ENCODE peak calls at places on chromosomes 1 and 21, in five cellular contexts. One of them, this sample, is unnamed.
A peak's percentile ranks its signal among the peaks of the same experiment; 100 is the strongest.

GRCh38 chr1:10033359-10033845 is 644 bp downstream of the UBE4B start:
- DNase-seq in astrocyte of the spinal cord: peak; percentile 38
- DNase-seq in CD4-positive, alpha-beta T cell: no peak
- DNase-seq in PC-9: peak; percentile 30
- DNase-seq in AG09309: no peak
- DNase-seq in this sample: no peak

GRCh38 chr1:45796946-45797345 is 6.5 kb upstream of the MAST2 start:
- DNase-seq in astrocyte of the spinal cord: no peak
- DNase-seq in CD4-positive, alpha-beta T cell: no peak
- DNase-seq in PC-9: no peak
- DNase-seq in AG09309: no peak
- DNase-seq in this sample: no peak

GRCh38 chr1:247419326-247419725 is 3.4 kb downstream of the NLRP3 start:
- DNase-seq in astrocyte of the spinal cord: no peak
- DNase-seq in CD4-positive, alpha-beta T cell: no peak
- DNase-seq in PC-9: no peak
- DNase-seq in AG09309: no peak
- DNase-seq in this sample: no peak

GRCh38 chr1:115373305-115373704 is 35.3 kb upstream of the NGF start:
- DNase-seq in astrocyte of the spinal cord: peak; percentile 60
- DNase-seq in CD4-positive, alpha-beta T cell: no peak
- DNase-seq in PC-9: peak; percentile 10
- DNase-seq in AG09309: peak; percentile 61
- DNase-seq in this sample: peak; percentile 35

GRCh38 chr1:56434025-56434424 is 145.3 kb downstream of the PLPP3 start:
- DNase-seq in astrocyte of the spinal cord: no peak
- DNase-seq in CD4-positive, alpha-beta T cell: no peak
- DNase-seq in PC-9: no peak
- DNase-seq in AG09309: no peak
- DNase-seq in this sample: no peak

GRCh38 chr1:54500030-54500389 is 48.0 kb upstream of the ACOT11 start:
- DNase-seq in astrocyte of the spinal cord: no peak
- DNase-seq in CD4-positive, alpha-beta T cell: no peak
- DNase-seq in PC-9: no peak
- DNase-seq in AG09309: no peak
- DNase-seq in this sample: no peak

GRCh38 chr1:66705100-66705499 is 47.2 kb upstream of the DYNLT5 start:
- DNase-seq in astrocyte of the spinal cord: peak; percentile 88
- DNase-seq in CD4-positive, alpha-beta T cell: no peak
- DNase-seq in PC-9: no peak
- DNase-seq in AG09309: peak; percentile 50
- DNase-seq in this sample: peak; percentile 25

GRCh38 chr1:7885513-7886298 is 32.8 kb upstream of the UTS2 start:
- DNase-seq in astrocyte of the spinal cord: no peak
- DNase-seq in CD4-positive, alpha-beta T cell: no peak
- DNase-seq in PC-9: peak; percentile 98
- DNase-seq in AG09309: no peak
- DNase-seq in this sample: no peak

GRCh38 chr1:44035726-44036408 is 4.6 kb upstream of the SLC6A9 start:
- DNase-seq in astrocyte of the spinal cord: no peak
- DNase-seq in CD4-positive, alpha-beta T cell: no peak
- DNase-seq in PC-9: no peak
- DNase-seq in AG09309: no peak
- DNase-seq in this sample: no peak

GRCh38 chr1:50705699-50706098 is 254.4 kb downstream of the FAF1 start:
- DNase-seq in astrocyte of the spinal cord: no peak
- DNase-seq in CD4-positive, alpha-beta T cell: no peak
- DNase-seq in PC-9: no peak
- DNase-seq in AG09309: no peak
- DNase-seq in this sample: no peak

GRCh38 chr1:32406629-32407111 is 12.4 kb upstream of the BSDC1 start:
- DNase-seq in astrocyte of the spinal cord: no peak
- DNase-seq in CD4-positive, alpha-beta T cell: no peak
- DNase-seq in PC-9: peak; percentile 40
- DNase-seq in AG09309: no peak
- DNase-seq in this sample: no peak

GRCh38 chr1:8889925-8890785 is 11.7 kb upstream of the ENO1 start:
- DNase-seq in astrocyte of the spinal cord: peak; percentile 89
- DNase-seq in CD4-positive, alpha-beta T cell: no peak
- DNase-seq in PC-9: peak; percentile 73
- DNase-seq in AG09309: peak; percentile 78
- DNase-seq in this sample: peak; percentile 70

GRCh38 chr1:208731976-208732821 is 488.0 kb upstream of the PLXNA2 start:
- DNase-seq in astrocyte of the spinal cord: no peak
- DNase-seq in CD4-positive, alpha-beta T cell: no peak
- DNase-seq in PC-9: no peak
- DNase-seq in AG09309: no peak
- DNase-seq in this sample: no peak

GRCh38 chr1:22318279-22318983 is 133.2 kb upstream of the ZBTB40 start:
- DNase-seq in astrocyte of the spinal cord: no peak
- DNase-seq in CD4-positive, alpha-beta T cell: no peak
- DNase-seq in PC-9: no peak
- DNase-seq in AG09309: no peak
- DNase-seq in this sample: no peak

GRCh38 chr1:51170342-51170741 is 65.7 kb upstream of the RNF11 start:
- DNase-seq in astrocyte of the spinal cord: no peak
- DNase-seq in CD4-positive, alpha-beta T cell: no peak
- DNase-seq in PC-9: no peak
- DNase-seq in AG09309: no peak
- DNase-seq in this sample: no peak

DNA sequence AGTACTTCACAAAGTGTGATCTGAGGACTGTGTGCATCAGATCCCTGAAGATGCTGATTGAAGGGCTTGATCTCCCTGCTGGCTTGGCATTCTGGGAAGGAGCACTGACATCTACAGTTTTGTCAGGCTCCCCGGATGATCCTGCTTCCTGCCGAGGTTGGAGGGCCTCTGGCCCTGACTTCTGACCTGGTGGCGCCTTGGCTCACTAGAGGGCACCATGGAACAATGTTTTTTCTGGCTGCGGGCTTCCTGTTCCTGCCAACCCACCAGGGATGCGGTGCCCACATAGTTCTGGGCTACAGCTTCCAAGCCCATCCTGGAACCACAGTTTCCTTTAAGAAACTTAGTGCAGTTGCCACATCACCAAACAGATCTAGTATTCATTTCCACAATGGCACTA is 38.8 kb upstream of the RASAL2 start:
- DNase-seq in astrocyte of the spinal cord: no peak
- DNase-seq in CD4-positive, alpha-beta T cell: no peak
- DNase-seq in PC-9: peak; percentile 59
- DNase-seq in AG09309: no peak
- DNase-seq in this sample: no peak
- TF ChIP-seq CTCF in astrocyte of the spinal cord: peak; percentile 12
- TF ChIP-seq CTCF in CD4-positive, alpha-beta T cell: no peak
- TF ChIP-seq CTCF in PC-9: no peak
- TF ChIP-seq CTCF in AG09309: peak; percentile 27
- TF ChIP-seq CTCF in this sample: peak; percentile 23

GRCh38 chr1:215987092-215987855 is 420.2 kb downstream of the KCTD3 start:
- DNase-seq in astrocyte of the spinal cord: no peak
- DNase-seq in CD4-positive, alpha-beta T cell: no peak
- DNase-seq in PC-9: no peak
- DNase-seq in AG09309: no peak
- DNase-seq in this sample: no peak

GRCh38 chr1:215992620-215993019 is 425.5 kb downstream of the KCTD3 start:
- DNase-seq in astrocyte of the spinal cord: peak; percentile 39
- DNase-seq in CD4-positive, alpha-beta T cell: no peak
- DNase-seq in PC-9: no peak
- DNase-seq in AG09309: no peak
- DNase-seq in this sample: no peak
- TF ChIP-seq CTCF in astrocyte of the spinal cord: peak; percentile 45
- TF ChIP-seq CTCF in CD4-positive, alpha-beta T cell: no peak
- TF ChIP-seq CTCF in PC-9: peak; percentile 45
- TF ChIP-seq CTCF in AG09309: no peak
- TF ChIP-seq CTCF in this sample: peak; percentile 50

GRCh38 chr21:16069713-16070112 is 339.9 kb downstream of the USP25 start:
- DNase-seq in astrocyte of the spinal cord: no peak
- DNase-seq in CD4-positive, alpha-beta T cell: no peak
- DNase-seq in PC-9: no peak
- DNase-seq in AG09309: no peak
- DNase-seq in this sample: no peak

GRCh38 chr21:16071761-16072160 is 342.0 kb downstream of the USP25 start:
- DNase-seq in astrocyte of the spinal cord: no peak
- DNase-seq in CD4-positive, alpha-beta T cell: no peak
- DNase-seq in PC-9: no peak
- DNase-seq in AG09309: no peak
- DNase-seq in this sample: no peak

GRCh38 chr21:16071082-16071481 is 341.3 kb downstream of the USP25 start:
- DNase-seq in astrocyte of the spinal cord: peak; percentile 64
- DNase-seq in CD4-positive, alpha-beta T cell: no peak
- DNase-seq in PC-9: no peak
- DNase-seq in AG09309: no peak
- DNase-seq in this sample: no peak

GRCh38 chr21:16072176-16072575 is 342.4 kb downstream of the USP25 start:
- DNase-seq in astrocyte of the spinal cord: no peak
- DNase-seq in CD4-positive, alpha-beta T cell: no peak
- DNase-seq in PC-9: no peak
- DNase-seq in AG09309: no peak
- DNase-seq in this sample: no peak

GRCh38 chr21:16070207-16070651 is 340.4 kb downstream of the USP25 start:
- DNase-seq in astrocyte of the spinal cord: peak; percentile 28
- DNase-seq in CD4-positive, alpha-beta T cell: no peak
- DNase-seq in PC-9: no peak
- DNase-seq in AG09309: no peak
- DNase-seq in this sample: no peak
- TF ChIP-seq CTCF in astrocyte of the spinal cord: peak; percentile 19
- TF ChIP-seq CTCF in CD4-positive, alpha-beta T cell: no peak
- TF ChIP-seq CTCF in PC-9: no peak
- TF ChIP-seq CTCF in AG09309: peak; percentile 44
- TF ChIP-seq CTCF in this sample: peak; percentile 31

GRCh38 chr1:182054698-182055326 is 6.7 kb downstream of the ZNF648 start:
- DNase-seq in astrocyte of the spinal cord: peak; percentile 26
- DNase-seq in CD4-positive, alpha-beta T cell: peak; percentile 55
- DNase-seq in PC-9: no peak
- DNase-seq in AG09309: no peak
- DNase-seq in this sample: no peak
- TF ChIP-seq CTCF in astrocyte of the spinal cord: peak; percentile 45
- TF ChIP-seq CTCF in CD4-positive, alpha-beta T cell: peak; percentile 73
- TF ChIP-seq CTCF in PC-9: peak; percentile 65
- TF ChIP-seq CTCF in AG09309: peak; percentile 46
- TF ChIP-seq CTCF in this sample: peak; percentile 48

GRCh38 chr1:223558512-223558911 is 107.0 kb downstream of the CAPN8 start:
- DNase-seq in astrocyte of the spinal cord: no peak
- DNase-seq in CD4-positive, alpha-beta T cell: no peak
- DNase-seq in PC-9: no peak
- DNase-seq in AG09309: no peak
- DNase-seq in this sample: no peak

GRCh38 chr1:223553957-223554356 is 111.5 kb downstream of the CAPN8 start:
- DNase-seq in astrocyte of the spinal cord: no peak
- DNase-seq in CD4-positive, alpha-beta T cell: no peak
- DNase-seq in PC-9: no peak
- DNase-seq in AG09309: no peak
- DNase-seq in this sample: no peak

GRCh38 chr1:223557125-223557465 is 108.4 kb downstream of the CAPN8 start:
- DNase-seq in astrocyte of the spinal cord: no peak
- DNase-seq in CD4-positive, alpha-beta T cell: no peak
- DNase-seq in PC-9: no peak
- DNase-seq in AG09309: no peak
- DNase-seq in this sample: no peak

GRCh38 chr1:223551610-223552009 is 113.9 kb downstream of the CAPN8 start:
- DNase-seq in astrocyte of the spinal cord: no peak
- DNase-seq in CD4-positive, alpha-beta T cell: no peak
- DNase-seq in PC-9: no peak
- DNase-seq in AG09309: no peak
- DNase-seq in this sample: no peak

GRCh38 chr1:223556414-223557124 is 108.9 kb downstream of the CAPN8 start:
- DNase-seq in astrocyte of the spinal cord: peak; percentile 5
- DNase-seq in CD4-positive, alpha-beta T cell: no peak
- DNase-seq in PC-9: peak; percentile 80
- DNase-seq in AG09309: no peak
- DNase-seq in this sample: no peak
- TF ChIP-seq CTCF in astrocyte of the spinal cord: peak; percentile 60
- TF ChIP-seq CTCF in CD4-positive, alpha-beta T cell: no peak
- TF ChIP-seq CTCF in PC-9: peak; percentile 92
- TF ChIP-seq CTCF in AG09309: peak; percentile 56
- TF ChIP-seq CTCF in this sample: peak; percentile 33

This sample was measured in AG09319.